ENCODE peak calls at places on chromosomes 11 and 22, in eight cellular contexts. One of them, this sample, is unnamed. For H3K4me1, the result is how much of the 10 kb centered on the place peaks cover.

GRCh38 chr11:1770061-1770460 is 6.3 kb upstream of the CTSD start:
- DNase-seq in effector memory CD4-positive, alpha-beta T cell: no peak
- DNase-seq in NT2/D1: no peak
- DNase-seq in SJSA1: no peak
- DNase-seq in stomach: peak
- DNase-seq in mucosa of descending colon: no peak
- DNase-seq in pancreas: no peak
- DNase-seq in naive thymus-derived CD4-positive, alpha-beta T cell: no peak
- DNase-seq in this sample: no peak

GRCh38 chr11:59259047-59259446 is 46.3 kb upstream of the MPEG1 start:
- DNase-seq in effector memory CD4-positive, alpha-beta T cell: no peak
- DNase-seq in NT2/D1: no peak
- DNase-seq in SJSA1: no peak
- DNase-seq in stomach: no peak
- DNase-seq in mucosa of descending colon: no peak
- DNase-seq in pancreas: no peak
- DNase-seq in naive thymus-derived CD4-positive, alpha-beta T cell: no peak
- DNase-seq in this sample: no peak

GRCh38 chr11:121604152-121604551 is 151.4 kb upstream of the SORL1-AS1 start:
- DNase-seq in effector memory CD4-positive, alpha-beta T cell: no peak
- DNase-seq in NT2/D1: no peak
- DNase-seq in SJSA1: no peak
- DNase-seq in stomach: no peak
- DNase-seq in mucosa of descending colon: no peak
- DNase-seq in pancreas: no peak
- DNase-seq in naive thymus-derived CD4-positive, alpha-beta T cell: no peak
- DNase-seq in this sample: no peak

GRCh38 chr11:121066623-121067022 is 34.4 kb upstream of the TECTA start:
- DNase-seq in effector memory CD4-positive, alpha-beta T cell: no peak
- DNase-seq in NT2/D1: no peak
- DNase-seq in SJSA1: no peak
- DNase-seq in stomach: no peak
- DNase-seq in mucosa of descending colon: no peak
- DNase-seq in pancreas: no peak
- DNase-seq in naive thymus-derived CD4-positive, alpha-beta T cell: no peak
- DNase-seq in this sample: no peak

GRCh38 chr11:36431429-36432092 is 78.5 kb downstream of the TRAF6 start:
- DNase-seq in effector memory CD4-positive, alpha-beta T cell: no peak
- DNase-seq in NT2/D1: no peak
- DNase-seq in SJSA1: peak
- DNase-seq in stomach: peak
- DNase-seq in mucosa of descending colon: no peak
- DNase-seq in pancreas: no peak
- DNase-seq in naive thymus-derived CD4-positive, alpha-beta T cell: no peak
- DNase-seq in this sample: no peak

GRCh38 chr11:111354601-111354891 is 24.5 kb downstream of the POU2AF1 start:
- DNase-seq in effector memory CD4-positive, alpha-beta T cell: no peak
- DNase-seq in NT2/D1: no peak
- DNase-seq in SJSA1: no peak
- DNase-seq in stomach: no peak
- DNase-seq in mucosa of descending colon: no peak
- DNase-seq in pancreas: no peak
- DNase-seq in naive thymus-derived CD4-positive, alpha-beta T cell: no peak
- DNase-seq in this sample: no peak

GRCh38 chr11:133408936-133409335 is 123.4 kb downstream of the OPCML start:
- DNase-seq in effector memory CD4-positive, alpha-beta T cell: no peak
- DNase-seq in NT2/D1: no peak
- DNase-seq in SJSA1: no peak
- DNase-seq in stomach: no peak
- DNase-seq in mucosa of descending colon: no peak
- DNase-seq in pancreas: no peak
- DNase-seq in naive thymus-derived CD4-positive, alpha-beta T cell: no peak
- DNase-seq in this sample: no peak

GRCh38 chr11:1920128-1920908 is 815 bp downstream of the TNNT3 start:
- DNase-seq in effector memory CD4-positive, alpha-beta T cell: no peak
- DNase-seq in NT2/D1: no peak
- DNase-seq in SJSA1: no peak
- DNase-seq in stomach: no peak
- DNase-seq in mucosa of descending colon: no peak
- DNase-seq in pancreas: no peak
- DNase-seq in naive thymus-derived CD4-positive, alpha-beta T cell: no peak
- DNase-seq in this sample: no peak

GRCh38 chr11:123060265-123061000 is 1.5 kb downstream of the HSPA8 start:
- DNase-seq in effector memory CD4-positive, alpha-beta T cell: no peak
- DNase-seq in NT2/D1: no peak
- DNase-seq in SJSA1: no peak
- DNase-seq in stomach: no peak
- DNase-seq in mucosa of descending colon: no peak
- DNase-seq in pancreas: no peak
- DNase-seq in naive thymus-derived CD4-positive, alpha-beta T cell: no peak
- DNase-seq in this sample: no peak

GRCh38 chr11:112229746-112230433 is 3.7 kb downstream of the PTS start:
- DNase-seq in effector memory CD4-positive, alpha-beta T cell: no peak
- DNase-seq in NT2/D1: no peak
- DNase-seq in SJSA1: peak
- DNase-seq in stomach: no peak
- DNase-seq in mucosa of descending colon: no peak
- DNase-seq in pancreas: no peak
- DNase-seq in naive thymus-derived CD4-positive, alpha-beta T cell: no peak
- DNase-seq in this sample: no peak

GRCh38 chr11:28529540-28530410 is 421.6 kb downstream of the METTL15 start:
- DNase-seq in effector memory CD4-positive, alpha-beta T cell: no peak
- DNase-seq in NT2/D1: peak
- DNase-seq in SJSA1: peak
- DNase-seq in stomach: no peak
- DNase-seq in mucosa of descending colon: no peak
- DNase-seq in pancreas: no peak
- DNase-seq in naive thymus-derived CD4-positive, alpha-beta T cell: no peak
- DNase-seq in this sample: no peak

GRCh38 chr22:39234157-39234793 is 10.5 kb downstream of the PDGFB start:
- DNase-seq in effector memory CD4-positive, alpha-beta T cell: no peak
- DNase-seq in NT2/D1: no peak
- DNase-seq in SJSA1: no peak
- DNase-seq in stomach: no peak
- DNase-seq in mucosa of descending colon: no peak
- DNase-seq in pancreas: peak
- DNase-seq in naive thymus-derived CD4-positive, alpha-beta T cell: no peak
- DNase-seq in this sample: no peak

GRCh38 chr22:40408718-40409612 is 38.6 kb downstream of the SGSM3 start:
- DNase-seq in effector memory CD4-positive, alpha-beta T cell: no peak
- DNase-seq in NT2/D1: no peak
- DNase-seq in SJSA1: no peak
- DNase-seq in stomach: no peak
- DNase-seq in mucosa of descending colon: no peak
- DNase-seq in pancreas: no peak
- DNase-seq in naive thymus-derived CD4-positive, alpha-beta T cell: no peak
- DNase-seq in this sample: peak

GRCh38 chr11:99522467-99523173 is 501.9 kb downstream of the CNTN5 start:
- DNase-seq in effector memory CD4-positive, alpha-beta T cell: no peak
- DNase-seq in NT2/D1: no peak
- DNase-seq in SJSA1: peak
- DNase-seq in stomach: no peak
- DNase-seq in mucosa of descending colon: no peak
- DNase-seq in pancreas: no peak
- DNase-seq in naive thymus-derived CD4-positive, alpha-beta T cell: no peak
- DNase-seq in this sample: no peak

GRCh38 chr11:118907051-118907748 is 18.5 kb downstream of the BCL9L start:
- DNase-seq in effector memory CD4-positive, alpha-beta T cell: peak
- DNase-seq in NT2/D1: no peak
- DNase-seq in SJSA1: peak
- DNase-seq in stomach: peak
- DNase-seq in mucosa of descending colon: peak
- DNase-seq in pancreas: peak
- DNase-seq in naive thymus-derived CD4-positive, alpha-beta T cell: peak
- DNase-seq in this sample: peak

GRCh38 chr11:60396790-60397189 is 531 bp downstream of the MS4A14 start:
- DNase-seq in effector memory CD4-positive, alpha-beta T cell: no peak
- DNase-seq in NT2/D1: no peak
- DNase-seq in SJSA1: no peak
- DNase-seq in stomach: no peak
- DNase-seq in mucosa of descending colon: no peak
- DNase-seq in pancreas: no peak
- DNase-seq in naive thymus-derived CD4-positive, alpha-beta T cell: no peak
- DNase-seq in this sample: no peak

GRCh38 chr11:95445746-95446333 is 214.8 kb upstream of the SESN3 start:
- DNase-seq in effector memory CD4-positive, alpha-beta T cell: no peak
- DNase-seq in NT2/D1: no peak
- DNase-seq in SJSA1: no peak
- DNase-seq in stomach: no peak
- DNase-seq in mucosa of descending colon: no peak
- DNase-seq in pancreas: no peak
- DNase-seq in naive thymus-derived CD4-positive, alpha-beta T cell: no peak
- DNase-seq in this sample: no peak

GRCh38 chr11:131537196-131537595 is 166.8 kb downstream of the NTM start:
- DNase-seq in effector memory CD4-positive, alpha-beta T cell: no peak
- DNase-seq in NT2/D1: no peak
- DNase-seq in SJSA1: no peak
- DNase-seq in stomach: no peak
- DNase-seq in mucosa of descending colon: no peak
- DNase-seq in pancreas: no peak
- DNase-seq in naive thymus-derived CD4-positive, alpha-beta T cell: no peak
- DNase-seq in this sample: no peak

GRCh38 chr11:76628408-76628947 is 42.1 kb downstream of the LRRC32 start:
- DNase-seq in effector memory CD4-positive, alpha-beta T cell: no peak
- DNase-seq in NT2/D1: no peak
- DNase-seq in SJSA1: no peak
- DNase-seq in stomach: no peak
- DNase-seq in mucosa of descending colon: no peak
- DNase-seq in pancreas: no peak
- DNase-seq in naive thymus-derived CD4-positive, alpha-beta T cell: no peak
- DNase-seq in this sample: no peak

DNA sequence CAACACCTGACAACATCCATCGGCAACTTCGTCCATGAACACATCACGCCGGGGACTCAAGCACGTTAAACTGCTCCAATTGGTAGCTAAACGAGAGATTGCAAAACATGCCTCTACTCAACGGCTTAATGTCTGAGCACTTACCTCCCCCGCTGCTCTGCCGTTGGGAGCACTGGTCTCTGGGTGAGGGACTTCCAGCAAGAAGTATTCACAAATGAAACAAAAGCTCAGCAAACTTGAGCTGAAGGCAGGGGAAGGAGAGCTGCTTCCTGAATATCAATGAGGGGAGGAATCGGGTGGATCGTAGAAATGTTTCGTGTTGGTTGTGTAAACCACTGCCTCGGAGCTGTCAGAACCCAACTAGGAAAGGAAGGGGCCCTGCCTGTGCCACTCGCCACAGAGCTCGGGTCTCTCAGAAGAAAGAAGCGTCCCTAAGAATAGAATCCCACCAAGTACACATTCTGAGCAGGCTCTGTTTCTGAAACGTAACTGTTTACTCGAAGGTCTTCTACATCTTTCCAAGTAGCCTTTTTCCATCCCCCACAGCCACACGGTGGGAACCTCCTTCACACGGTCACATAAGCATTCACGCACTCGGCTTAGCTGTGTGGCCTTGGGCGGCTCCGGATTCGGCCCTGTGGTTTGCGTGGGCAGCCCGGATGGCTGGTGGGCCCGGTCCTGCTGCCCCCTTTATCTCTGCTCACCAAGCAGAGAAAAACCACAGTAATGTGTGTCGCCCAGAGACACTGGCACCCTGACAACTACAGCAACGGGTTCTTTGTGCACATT is at the start of gene MLC1:
- DNase-seq in effector memory CD4-positive, alpha-beta T cell: no peak
- DNase-seq in NT2/D1: peak
- DNase-seq in SJSA1: peak
- DNase-seq in stomach: no peak
- DNase-seq in mucosa of descending colon: no peak
- DNase-seq in pancreas: no peak
- DNase-seq in naive thymus-derived CD4-positive, alpha-beta T cell: peak
- DNase-seq in this sample: no peak
- H3K4me1 ChIP-seq in effector memory CD4-positive, alpha-beta T cell: under half
- H3K4me1 ChIP-seq in NT2/D1: under half
- H3K4me1 ChIP-seq in SJSA1: under half
- H3K4me1 ChIP-seq in stomach: under half
- H3K4me1 ChIP-seq in mucosa of descending colon: under half
- H3K4me1 ChIP-seq in pancreas: under half
- H3K4me1 ChIP-seq in naive thymus-derived CD4-positive, alpha-beta T cell: under half
- H3K4me1 ChIP-seq in this sample: under half

GRCh38 chr22:21067075-21067900 is 21.5 kb downstream of the LRRC74B start:
- DNase-seq in effector memory CD4-positive, alpha-beta T cell: no peak
- DNase-seq in NT2/D1: no peak
- DNase-seq in SJSA1: no peak
- DNase-seq in stomach: no peak
- DNase-seq in mucosa of descending colon: no peak
- DNase-seq in pancreas: no peak
- DNase-seq in naive thymus-derived CD4-positive, alpha-beta T cell: no peak
- DNase-seq in this sample: no peak

GRCh38 chr22:21069375-21069774 is 23.6 kb downstream of the LRRC74B start:
- DNase-seq in effector memory CD4-positive, alpha-beta T cell: no peak
- DNase-seq in NT2/D1: no peak
- DNase-seq in SJSA1: no peak
- DNase-seq in stomach: no peak
- DNase-seq in mucosa of descending colon: no peak
- DNase-seq in pancreas: no peak
- DNase-seq in naive thymus-derived CD4-positive, alpha-beta T cell: no peak
- DNase-seq in this sample: no peak

GRCh38 chr22:21070690-21071615 is 25.2 kb downstream of the LRRC74B start:
- DNase-seq in effector memory CD4-positive, alpha-beta T cell: no peak
- DNase-seq in NT2/D1: no peak
- DNase-seq in SJSA1: no peak
- DNase-seq in stomach: no peak
- DNase-seq in mucosa of descending colon: no peak
- DNase-seq in pancreas: no peak
- DNase-seq in naive thymus-derived CD4-positive, alpha-beta T cell: no peak
- DNase-seq in this sample: no peak

GRCh38 chr22:21067901-21068680 is 22.3 kb downstream of the LRRC74B start:
- DNase-seq in effector memory CD4-positive, alpha-beta T cell: no peak
- DNase-seq in NT2/D1: no peak
- DNase-seq in SJSA1: no peak
- DNase-seq in stomach: no peak
- DNase-seq in mucosa of descending colon: no peak
- DNase-seq in pancreas: no peak
- DNase-seq in naive thymus-derived CD4-positive, alpha-beta T cell: no peak
- DNase-seq in this sample: no peak

GRCh38 chr22:21068681-21069276 is 23.0 kb downstream of the LRRC74B start:
- DNase-seq in effector memory CD4-positive, alpha-beta T cell: no peak
- DNase-seq in NT2/D1: no peak
- DNase-seq in SJSA1: no peak
- DNase-seq in stomach: no peak
- DNase-seq in mucosa of descending colon: no peak
- DNase-seq in pancreas: no peak
- DNase-seq in naive thymus-derived CD4-positive, alpha-beta T cell: no peak
- DNase-seq in this sample: no peak
- H3K4me1 ChIP-seq in effector memory CD4-positive, alpha-beta T cell: under half
- H3K4me1 ChIP-seq in NT2/D1: under half
- H3K4me1 ChIP-seq in SJSA1: under half
- H3K4me1 ChIP-seq in stomach: under half
- H3K4me1 ChIP-seq in mucosa of descending colon: under half
- H3K4me1 ChIP-seq in pancreas: under half
- H3K4me1 ChIP-seq in naive thymus-derived CD4-positive, alpha-beta T cell: under half
- H3K4me1 ChIP-seq in this sample: under half

GRCh38 chr22:20133930-20134549 is 2.4 kb downstream of the ZDHHC8 start:
- DNase-seq in effector memory CD4-positive, alpha-beta T cell: no peak
- DNase-seq in NT2/D1: no peak
- DNase-seq in SJSA1: no peak
- DNase-seq in stomach: no peak
- DNase-seq in mucosa of descending colon: no peak
- DNase-seq in pancreas: no peak
- DNase-seq in naive thymus-derived CD4-positive, alpha-beta T cell: no peak
- DNase-seq in this sample: no peak
- H3K4me1 ChIP-seq in effector memory CD4-positive, alpha-beta T cell: under half
- H3K4me1 ChIP-seq in NT2/D1: under half
- H3K4me1 ChIP-seq in SJSA1: under half
- H3K4me1 ChIP-seq in stomach: half or more
- H3K4me1 ChIP-seq in mucosa of descending colon: under half
- H3K4me1 ChIP-seq in pancreas: under half
- H3K4me1 ChIP-seq in naive thymus-derived CD4-positive, alpha-beta T cell: under half
- H3K4me1 ChIP-seq in this sample: half or more

GRCh38 chr11:100827934-100828661 is 141.0 kb downstream of the ARHGAP42 start:
- DNase-seq in effector memory CD4-positive, alpha-beta T cell: no peak
- DNase-seq in NT2/D1: peak
- DNase-seq in SJSA1: no peak
- DNase-seq in stomach: no peak
- DNase-seq in mucosa of descending colon: no peak
- DNase-seq in pancreas: no peak
- DNase-seq in naive thymus-derived CD4-positive, alpha-beta T cell: no peak
- DNase-seq in this sample: no peak
- H3K4me1 ChIP-seq in effector memory CD4-positive, alpha-beta T cell: under half
- H3K4me1 ChIP-seq in NT2/D1: under half
- H3K4me1 ChIP-seq in SJSA1: under half
- H3K4me1 ChIP-seq in stomach: under half
- H3K4me1 ChIP-seq in mucosa of descending colon: under half
- H3K4me1 ChIP-seq in pancreas: under half
- H3K4me1 ChIP-seq in naive thymus-derived CD4-positive, alpha-beta T cell: under half
- H3K4me1 ChIP-seq in this sample: under half

This sample was measured in upper lobe of right lung.